ENCODE peak calls at places on chromosomes 12 and 14, in seven cellular contexts. Z is heart right ventricle; I is aorta; A is stimulated activated naive B cell treated with anti-CD40 and anti-IgM and Interleukin-4, amounts not matched to agents 10 μg/mL and 1 μg/mL and 100 μg/mL, for 72 hours; X is HepG2; D is activated naive CD8-positive, alpha-beta T cell treated with anti-CD3 and anti-CD28 coated beads, Interleukin-2, amount 50 U/mL, for 24 hours; J is stimulated activated naive CD8-positive, alpha-beta T cell treated with anti-CD3 and anti-CD28 coated beads, Interleukin-15, Interleukin-2, amounts not matched to agents 100 U/mL and 50 U/mL, for 24 hours. L is an unnamed sample.

GRCh38 chr14:37901978-37902377 is 305.7 kb upstream of the SSTR1 start:
- ATAC-seq in A (no peak), Z (peak; percentile 88), J (no peak), I (peak; percentile 72), X (no peak), D (no peak), L (no peak)

GRCh38 chr14:91273273-91273884 is 28.9 kb upstream of the GPR68 start:
- ATAC-seq in A (no peak), Z (no peak), I (peak; percentile 20), X (no peak), J (no peak), D (no peak), L (no peak)

GRCh38 chr12:61043838-61044237 is 1216.4 kb upstream of the USP15 start:
- ATAC-seq in A (no peak), D (no peak), X (no peak), Z (no peak), I (no peak), J (no peak), L (no peak)

GRCh38 chr14:59630281-59630963 is 53.8 kb upstream of the CCDC175 start:
- ATAC-seq in A (peak; percentile 41), D (peak; percentile 56), J (peak; percentile 46), I (peak; percentile 81), Z (no peak), X (peak; percentile 75), L (no peak)

GRCh38 chr12:55934773-55935172 is 3.8 kb downstream of the DGKA start:
- ATAC-seq in D (no peak), J (no peak), I (no peak), A (no peak), Z (no peak), X (no peak), L (no peak)

GRCh38 chr12:122503783-122504590 is 3.3 kb upstream of the ZCCHC8 start:
- ATAC-seq in I (no peak), J (no peak), A (no peak), Z (no peak), X (no peak), D (no peak), L (no peak)

GRCh38 chr12:125276567-125276966 is 211.3 kb downstream of the AACS start:
- ATAC-seq in I (no peak), X (no peak), Z (no peak), A (no peak), J (no peak), D (no peak), L (no peak)

GRCh38 chr14:30264161-30264560 is 294.8 kb upstream of the G2E3 start:
- ATAC-seq in I (no peak), A (no peak), J (no peak), Z (no peak), X (no peak), D (no peak), L (no peak)

GRCh38 chr12:71353607-71354006 is 86.0 kb upstream of the LGR5 start:
- ATAC-seq in X (no peak), A (no peak), I (no peak), Z (no peak), D (no peak), J (no peak), L (no peak)

GRCh38 chr12:26939192-26939832 is 1.0 kb downstream of the FGFR1OP2 start:
- ATAC-seq in J (no peak), I (no peak), Z (no peak), A (no peak), D (no peak), X (no peak), L (no peak)

GRCh38 chr12:92438641-92439396 is 264.0 kb upstream of the PLEKHG7 start:
- ATAC-seq in J (no peak), Z (no peak), I (no peak), D (no peak), A (peak; percentile 17), X (no peak), L (no peak)

GRCh38 chr14:96255501-96256366 is at the start of gene BDKRB1:
- ATAC-seq in Z (peak; percentile 57), D (no peak), A (no peak), J (no peak), X (no peak), I (no peak), L (no peak)

GRCh38 chr12:99611117-99611516 is 36.4 kb upstream of the GARIN6 start:
- ATAC-seq in D (no peak), J (no peak), A (no peak), Z (no peak), X (no peak), I (no peak), L (no peak)

GRCh38 chr14:81313200-81313599 is 86.9 kb downstream of the STON2 start:
- ATAC-seq in D (no peak), I (no peak), A (no peak), X (no peak), J (no peak), Z (no peak), L (no peak)

GRCh38 chr14:28375295-28375694 is 391.3 kb upstream of the FOXG1 start:
- ATAC-seq in A (no peak), J (no peak), I (no peak), X (no peak), Z (no peak), D (no peak), L (no peak)

GRCh38 chr14:38290601-38291190 is 34.8 kb upstream of the CLEC14A start:
- ATAC-seq in J (no peak), A (no peak), Z (peak; percentile 89), X (peak; percentile 86), I (peak; percentile 44), D (no peak), L (no peak)

GRCh38 chr12:102043928-102044327 is 17.9 kb downstream of the WASHC3 start:
- ATAC-seq in D (peak; percentile 86), J (peak; percentile 81), I (no peak), A (no peak), X (no peak), Z (no peak), L (no peak)

GRCh38 chr14:99425272-99425681 is 55.4 kb downstream of the SETD3 start:
- ATAC-seq in J (no peak), A (no peak), D (no peak), X (no peak), I (no peak), Z (no peak), L (no peak)

GRCh38 chr12:116376354-116377193 is 99.1 kb upstream of the MED13L start:
- ATAC-seq in Z (no peak), I (no peak), D (peak; percentile 67), J (peak; percentile 42), A (no peak), X (no peak), L (no peak)

GRCh38 chr14:81453166-81453766 is 53.1 kb upstream of the STON2 start:
- ATAC-seq in A (peak; percentile 57), D (peak; percentile 38), I (peak; percentile 73), Z (peak; percentile 44), J (peak; percentile 47), X (peak; percentile 74), L (peak; percentile 63)

GRCh38 chr14:95321693-95322455 is 2.2 kb upstream of the CLMN start:
- ATAC-seq in J (no peak), A (no peak), X (no peak), I (no peak), Z (no peak), D (no peak), L (no peak)

GRCh38 chr12:105214670-105215375 is 21.2 kb downstream of the APPL2 start:
- ATAC-seq in Z (no peak), X (peak; percentile 75), J (no peak), D (no peak), I (no peak), A (no peak), L (no peak)

GRCh38 chr12:47844264-47845020 is 24.7 kb upstream of the HDAC7 start:
- ATAC-seq in D (no peak), X (peak; percentile 32), A (no peak), Z (no peak), J (no peak), I (peak; percentile 40), L (no peak)

GRCh38 chr12:111687255-111687654 is 1.4 kb downstream of the ACAD10 start:
- ATAC-seq in J (no peak), X (peak; percentile 35), D (no peak), I (no peak), A (no peak), Z (no peak), L (no peak)

L was measured in stimulated activated memory B cell treated with anti-CD40 and anti-IgM and Interleukin-4, amounts not matched to agents 10 μg/mL and 1 μg/mL and 100 μg/mL, for 72 hours.